ENCODE peak calls at places on chromosomes 13 and 19, in ten cellular contexts. X is tibial nerve, I is transverse colon, O is HepG2, Q is K562, K is suprapubic skin, P is sigmoid colon, J is stomach, Y is H1, F is upper lobe of left lung. R is an unnamed sample.
A peak's percentile ranks its signal among the peaks of the same experiment; 100 is the strongest.

GRCh38 chr19:38564981-38565685 is 52.6 kb downstream of the MAP4K1 start:
- DNase-seq in F (no peak), P (no peak), K (no peak), X (no peak), Y (no peak), O (no peak), J (no peak), I (no peak), Q (no peak), R (no peak)

GRCh38 chr13:113861433-113862030 is 2.3 kb downstream of the GAS6 start:
- DNase-seq in F (no peak), J (no peak), P (no peak), K (peak; percentile 65), Q (no peak), I (no peak), X (no peak), Y (peak; percentile 51), O (no peak), R (peak; percentile 51)

GRCh38 chr19:347946-348861 is 3.6 kb upstream of the MIER2 start:
- DNase-seq in I (no peak), P (peak; percentile 57), X (no peak), Y (no peak), J (no peak), K (peak; percentile 45), F (peak; percentile 12), O (peak; percentile 57), Q (no peak), R (no peak)

GRCh38 chr19:47447470-47448359 is 24.0 kb downstream of the SLC8A2 start:
- DNase-seq in P (no peak), K (no peak), J (peak; percentile 28), Q (peak; percentile 98), F (peak; percentile 31), I (peak; percentile 41), X (no peak), O (peak; percentile 31), Y (peak; percentile 100), R (peak; percentile 63)

GRCh38 chr19:48664476-48664875 is 8.3 kb downstream of the NTN5 start:
- DNase-seq in O (no peak), K (peak; percentile 51), I (no peak), F (no peak), Y (no peak), P (no peak), J (no peak), Q (no peak), X (no peak), R (no peak)

GRCh38 chr19:39417463-39418181 is 5.2 kb downstream of the PLEKHG2 start:
- DNase-seq in I (no peak), J (no peak), K (no peak), O (no peak), F (no peak), Y (no peak), Q (no peak), P (no peak), X (no peak), R (peak; percentile 38)

GRCh38 chr13:109401307-109401706 is 385.1 kb downstream of the IRS2 start:
- DNase-seq in P (no peak), Y (no peak), X (no peak), O (no peak), I (no peak), J (no peak), Q (no peak), K (no peak), F (no peak), R (no peak)

GRCh38 chr13:53151692-53152421 is 123.2 kb downstream of the OLFM4 start:
- DNase-seq in F (no peak), P (no peak), Q (peak; percentile 50), O (peak; percentile 43), Y (peak; percentile 78), K (no peak), J (peak; percentile 51), I (peak; percentile 44), X (peak; percentile 65), R (no peak)

GRCh38 chr13:21615427-21615826 is 11.5 kb upstream of the MICU2 start:
- DNase-seq in Q (peak; percentile 23), K (no peak), X (no peak), O (no peak), I (no peak), P (no peak), J (no peak), Y (no peak), F (no peak), R (no peak)

GRCh38 chr19:42174188-42174587 is 41.9 kb upstream of the POU2F2 start:
- DNase-seq in Q (no peak), O (no peak), F (no peak), I (no peak), X (no peak), P (no peak), K (no peak), J (no peak), Y (no peak), R (no peak)
- H3K27me3 ChIP-seq in Q (peaks cover 97% of the 10 kb centered on the region), O (peaks cover 72% of the 10 kb centered on the region), F (peaks cover 32% of the 10 kb centered on the region), I (peaks cover 59% of the 10 kb centered on the region), X (peaks cover 70% of the 10 kb centered on the region), P (peaks cover 23% of the 10 kb centered on the region), K (peaks cover 56% of the 10 kb centered on the region), J (peaks cover 90% of the 10 kb centered on the region), Y (peaks cover 34% of the 10 kb centered on the region), R (no peaks in the 10 kb centered on the region)

GRCh38 chr13:76854894-76855293 is 31.3 kb downstream of the KCTD12 start:
- DNase-seq in J (no peak), F (no peak), K (no peak), Y (no peak), X (no peak), O (no peak), Q (no peak), I (no peak), P (no peak), R (no peak)

GRCh38 chr13:76853481-76853880 is 32.7 kb downstream of the KCTD12 start:
- DNase-seq in J (no peak), F (no peak), P (no peak), I (no peak), Q (no peak), K (no peak), O (no peak), X (no peak), Y (no peak), R (no peak)

GRCh38 chr13:76852991-76853390 is 33.2 kb downstream of the KCTD12 start:
- DNase-seq in X (no peak), Y (no peak), F (no peak), Q (no peak), K (no peak), I (no peak), P (no peak), O (no peak), J (no peak), R (no peak)

GRCh38 chr13:76854209-76854608 is 32.0 kb downstream of the KCTD12 start:
- DNase-seq in X (no peak), Y (no peak), F (no peak), J (no peak), K (no peak), P (no peak), Q (no peak), I (no peak), O (no peak), R (no peak)

GRCh38 chr13:76856141-76856571 is 30.0 kb downstream of the KCTD12 start:
- DNase-seq in F (no peak), K (no peak), O (no peak), X (no peak), I (no peak), Y (no peak), J (no peak), P (no peak), Q (no peak), R (no peak)
- TF ChIP-seq EP300 in F (no peak), K (no peak), O (no peak), X (no peak), I (no peak), Y (no peak), J (no peak), P (no peak), Q (no peak), R (no peak)

GRCh38 chr13:26053418-26053980 is 1.7 kb upstream of the SHISA2 start:
- DNase-seq in J (no peak), X (no peak), Y (no peak), Q (no peak), K (no peak), P (no peak), O (no peak), I (no peak), F (no peak), R (no peak)

GRCh38 chr13:26052136-26052736 is 420 bp upstream of the SHISA2 start:
- DNase-seq in J (no peak), Q (no peak), O (no peak), K (no peak), F (no peak), I (no peak), X (no peak), Y (peak; percentile 75), P (no peak), R (no peak)

GRCh38 chr13:26048745-26049144 is 3.1 kb downstream of the SHISA2 start:
- DNase-seq in Q (no peak), X (no peak), K (no peak), I (no peak), Y (no peak), P (no peak), O (no peak), F (no peak), J (no peak), R (no peak)

GRCh38 chr13:26050568-26051230 is 1.1 kb downstream of the SHISA2 start:
- DNase-seq in P (no peak), I (no peak), X (no peak), J (peak; percentile 49), O (no peak), F (peak; percentile 40), K (no peak), Y (peak; percentile 80), Q (no peak), R (no peak)

GRCh38 chr13:26051231-26052135 is at the start of gene SHISA2:
- DNase-seq in O (no peak), P (no peak), K (no peak), J (peak; percentile 45), X (no peak), I (no peak), F (peak; percentile 43), Q (no peak), Y (peak; percentile 79), R (peak; percentile 38)
- TF ChIP-seq POLR2A in O (no peak), P (no peak), K (no peak), J (no peak), X (peak; percentile 69), I (peak; percentile 15), F (peak; percentile 93), Q (no peak), Y (peak; percentile 98), R (no peak)

GRCh38 chr19:40550951-40551350 is 25.7 kb upstream of the SHKBP1 start:
- DNase-seq in X (no peak), P (no peak), Q (no peak), J (no peak), K (no peak), O (no peak), I (no peak), Y (no peak), F (no peak), R (no peak)
- H3K27me3 ChIP-seq in X (peaks cover 42% of the 10 kb centered on the region), P (peaks cover 30% of the 10 kb centered on the region), Q (peaks cover 24% of the 10 kb centered on the region), J (peaks cover 79% of the 10 kb centered on the region), K (peaks cover 49% of the 10 kb centered on the region), O (peaks cover 27% of the 10 kb centered on the region), I (peaks cover 72% of the 10 kb centered on the region), Y (peaks cover 7% of the 10 kb centered on the region), F (peaks cover 13% of the 10 kb centered on the region), R (no peaks in the 10 kb centered on the region)

R was measured in ovary.